ENCODE peak calls at places on chromosome 17, in nine cellular contexts. One of them, this sample, is unnamed.
A peak's percentile ranks its signal among the peaks of the same experiment; 100 is the strongest.

GRCh38 chr17:78493455-78494188 is 83.6 kb downstream of the DNAH17 start:
- ATAC-seq in activated T-cell treated with anti-CD3 and anti-CD28 coated beads, Interleukin-2, amount 50 U/mL, for 4 hours: no peak
- ATAC-seq in naive B cell: no peak
- ATAC-seq in left lung: no peak
- ATAC-seq in RWPE2: no peak
- ATAC-seq in stimulated activated naive CD8-positive, alpha-beta T cell treated with anti-CD3 and anti-CD28 coated beads, Interleukin-15, amount 100 ng/mL, for 72 hours: no peak
- ATAC-seq in IMR-90: no peak
- ATAC-seq in CD8-positive, alpha-beta T cell: no peak
- ATAC-seq in gastrocnemius medialis: no peak
- ATAC-seq in this sample: no peak

GRCh38 chr17:63232565-63233310 is 213.4 kb downstream of the CYB561 start:
- ATAC-seq in activated T-cell treated with anti-CD3 and anti-CD28 coated beads, Interleukin-2, amount 50 U/mL, for 4 hours: no peak
- ATAC-seq in naive B cell: no peak
- ATAC-seq in left lung: no peak
- ATAC-seq in RWPE2: no peak
- ATAC-seq in stimulated activated naive CD8-positive, alpha-beta T cell treated with anti-CD3 and anti-CD28 coated beads, Interleukin-15, amount 100 ng/mL, for 72 hours: no peak
- ATAC-seq in IMR-90: no peak
- ATAC-seq in CD8-positive, alpha-beta T cell: no peak
- ATAC-seq in gastrocnemius medialis: no peak
- ATAC-seq in this sample: no peak

GRCh38 chr17:79700574-79700973 is 30.2 kb upstream of the ENPP7 start:
- ATAC-seq in activated T-cell treated with anti-CD3 and anti-CD28 coated beads, Interleukin-2, amount 50 U/mL, for 4 hours: no peak
- ATAC-seq in naive B cell: no peak
- ATAC-seq in left lung: no peak
- ATAC-seq in RWPE2: no peak
- ATAC-seq in stimulated activated naive CD8-positive, alpha-beta T cell treated with anti-CD3 and anti-CD28 coated beads, Interleukin-15, amount 100 ng/mL, for 72 hours: no peak
- ATAC-seq in IMR-90: no peak
- ATAC-seq in CD8-positive, alpha-beta T cell: no peak
- ATAC-seq in gastrocnemius medialis: no peak
- ATAC-seq in this sample: no peak

GRCh38 chr17:28515518-28515917 is 9.4 kb downstream of the FOXN1 start:
- ATAC-seq in activated T-cell treated with anti-CD3 and anti-CD28 coated beads, Interleukin-2, amount 50 U/mL, for 4 hours: no peak
- ATAC-seq in naive B cell: no peak
- ATAC-seq in left lung: no peak
- ATAC-seq in RWPE2: no peak
- ATAC-seq in stimulated activated naive CD8-positive, alpha-beta T cell treated with anti-CD3 and anti-CD28 coated beads, Interleukin-15, amount 100 ng/mL, for 72 hours: no peak
- ATAC-seq in IMR-90: no peak
- ATAC-seq in CD8-positive, alpha-beta T cell: no peak
- ATAC-seq in gastrocnemius medialis: no peak
- ATAC-seq in this sample: no peak

GRCh38 chr17:15479697-15480096 is 12.3 kb upstream of the CDRT4 start:
- ATAC-seq in activated T-cell treated with anti-CD3 and anti-CD28 coated beads, Interleukin-2, amount 50 U/mL, for 4 hours: no peak
- ATAC-seq in naive B cell: no peak
- ATAC-seq in left lung: no peak
- ATAC-seq in RWPE2: peak; percentile 65
- ATAC-seq in stimulated activated naive CD8-positive, alpha-beta T cell treated with anti-CD3 and anti-CD28 coated beads, Interleukin-15, amount 100 ng/mL, for 72 hours: no peak
- ATAC-seq in IMR-90: no peak
- ATAC-seq in CD8-positive, alpha-beta T cell: no peak
- ATAC-seq in gastrocnemius medialis: no peak
- ATAC-seq in this sample: no peak

GRCh38 chr17:68324114-68324513 is 32.8 kb downstream of the ARSG start:
- ATAC-seq in activated T-cell treated with anti-CD3 and anti-CD28 coated beads, Interleukin-2, amount 50 U/mL, for 4 hours: no peak
- ATAC-seq in naive B cell: no peak
- ATAC-seq in left lung: no peak
- ATAC-seq in RWPE2: no peak
- ATAC-seq in stimulated activated naive CD8-positive, alpha-beta T cell treated with anti-CD3 and anti-CD28 coated beads, Interleukin-15, amount 100 ng/mL, for 72 hours: no peak
- ATAC-seq in IMR-90: no peak
- ATAC-seq in CD8-positive, alpha-beta T cell: no peak
- ATAC-seq in gastrocnemius medialis: peak; percentile 79
- ATAC-seq in this sample: no peak

GRCh38 chr17:64491034-64491860 is 5.6 kb downstream of the POLG2 start:
- ATAC-seq in activated T-cell treated with anti-CD3 and anti-CD28 coated beads, Interleukin-2, amount 50 U/mL, for 4 hours: peak; percentile 54
- ATAC-seq in naive B cell: peak; percentile 69
- ATAC-seq in left lung: peak; percentile 79
- ATAC-seq in RWPE2: no peak
- ATAC-seq in stimulated activated naive CD8-positive, alpha-beta T cell treated with anti-CD3 and anti-CD28 coated beads, Interleukin-15, amount 100 ng/mL, for 72 hours: peak; percentile 83
- ATAC-seq in IMR-90: peak; percentile 66
- ATAC-seq in CD8-positive, alpha-beta T cell: peak; percentile 76
- ATAC-seq in gastrocnemius medialis: no peak
- ATAC-seq in this sample: peak; percentile 46

GRCh38 chr17:76078859-76079576 is at the start of gene ZACN:
- ATAC-seq in activated T-cell treated with anti-CD3 and anti-CD28 coated beads, Interleukin-2, amount 50 U/mL, for 4 hours: no peak
- ATAC-seq in naive B cell: no peak
- ATAC-seq in left lung: no peak
- ATAC-seq in RWPE2: no peak
- ATAC-seq in stimulated activated naive CD8-positive, alpha-beta T cell treated with anti-CD3 and anti-CD28 coated beads, Interleukin-15, amount 100 ng/mL, for 72 hours: no peak
- ATAC-seq in IMR-90: no peak
- ATAC-seq in CD8-positive, alpha-beta T cell: no peak
- ATAC-seq in gastrocnemius medialis: no peak
- ATAC-seq in this sample: no peak

GRCh38 chr17:27985736-27986394 is 56.6 kb upstream of the NLK start:
- ATAC-seq in activated T-cell treated with anti-CD3 and anti-CD28 coated beads, Interleukin-2, amount 50 U/mL, for 4 hours: no peak
- ATAC-seq in naive B cell: no peak
- ATAC-seq in left lung: no peak
- ATAC-seq in RWPE2: no peak
- ATAC-seq in stimulated activated naive CD8-positive, alpha-beta T cell treated with anti-CD3 and anti-CD28 coated beads, Interleukin-15, amount 100 ng/mL, for 72 hours: no peak
- ATAC-seq in IMR-90: no peak
- ATAC-seq in CD8-positive, alpha-beta T cell: no peak
- ATAC-seq in gastrocnemius medialis: no peak
- ATAC-seq in this sample: no peak

GRCh38 chr17:22470411-22471175 is 778.3 kb downstream of the KCNJ18 start:
- ATAC-seq in activated T-cell treated with anti-CD3 and anti-CD28 coated beads, Interleukin-2, amount 50 U/mL, for 4 hours: no peak
- ATAC-seq in naive B cell: no peak
- ATAC-seq in left lung: no peak
- ATAC-seq in RWPE2: no peak
- ATAC-seq in stimulated activated naive CD8-positive, alpha-beta T cell treated with anti-CD3 and anti-CD28 coated beads, Interleukin-15, amount 100 ng/mL, for 72 hours: no peak
- ATAC-seq in IMR-90: no peak
- ATAC-seq in CD8-positive, alpha-beta T cell: no peak
- ATAC-seq in gastrocnemius medialis: no peak
- ATAC-seq in this sample: no peak

GRCh38 chr17:78159575-78160158 is 8.7 kb upstream of the SYNGR2 start:
- ATAC-seq in activated T-cell treated with anti-CD3 and anti-CD28 coated beads, Interleukin-2, amount 50 U/mL, for 4 hours: peak; percentile 77
- ATAC-seq in naive B cell: no peak
- ATAC-seq in left lung: peak; percentile 12
- ATAC-seq in RWPE2: peak; percentile 91
- ATAC-seq in stimulated activated naive CD8-positive, alpha-beta T cell treated with anti-CD3 and anti-CD28 coated beads, Interleukin-15, amount 100 ng/mL, for 72 hours: peak; percentile 72
- ATAC-seq in IMR-90: peak; percentile 92
- ATAC-seq in CD8-positive, alpha-beta T cell: no peak
- ATAC-seq in gastrocnemius medialis: no peak
- ATAC-seq in this sample: peak; percentile 71

GRCh38 chr17:3852561-3852960 is 6.5 kb upstream of the NCBP3 start:
- ATAC-seq in activated T-cell treated with anti-CD3 and anti-CD28 coated beads, Interleukin-2, amount 50 U/mL, for 4 hours: no peak
- ATAC-seq in naive B cell: no peak
- ATAC-seq in left lung: no peak
- ATAC-seq in RWPE2: no peak
- ATAC-seq in stimulated activated naive CD8-positive, alpha-beta T cell treated with anti-CD3 and anti-CD28 coated beads, Interleukin-15, amount 100 ng/mL, for 72 hours: no peak
- ATAC-seq in IMR-90: no peak
- ATAC-seq in CD8-positive, alpha-beta T cell: no peak
- ATAC-seq in gastrocnemius medialis: no peak
- ATAC-seq in this sample: no peak

This sample was measured in activated CD4-positive, CD25-positive, alpha-beta regulatory T cell treated with anti-CD3 and anti-CD28 coated beads, Interleukin-2, amount 50 U/mL, for 24 hours.